ENCODE peak calls at places on chromosomes 13 and 19, in four cellular contexts. One of them, this sample, is unnamed.

GRCh38 chr13:35984776-35985453 is 146.3 kb downstream of the DCLK1 start:
- DNase-seq in A673: peak; percentile 70
- DNase-seq in testis: no peak
- DNase-seq in endothelial cell: no peak
- DNase-seq in this sample: no peak

GRCh38 chr13:50133277-50133953 is 118.2 kb downstream of the KCNRG start:
- DNase-seq in testis: no peak
- DNase-seq in A673: no peak
- DNase-seq in endothelial cell: no peak
- DNase-seq in this sample: no peak

GRCh38 chr19:40735003-40735771 is 15.1 kb downstream of the ACTMAP start:
- DNase-seq in testis: no peak
- DNase-seq in A673: no peak
- DNase-seq in endothelial cell: no peak
- DNase-seq in this sample: no peak

GRCh38 chr19:41844601-41845000 is at the start of gene LYPD4:
- DNase-seq in endothelial cell: no peak
- DNase-seq in A673: no peak
- DNase-seq in testis: peak; percentile 92
- DNase-seq in this sample: no peak

GRCh38 chr13:60032836-60033235 is 130.9 kb downstream of the DIAPH3 start:
- DNase-seq in testis: no peak
- DNase-seq in A673: no peak
- DNase-seq in endothelial cell: no peak
- DNase-seq in this sample: no peak

GRCh38 chr19:38433268-38433733 is at the start of gene RYR1:
- DNase-seq in testis: peak; percentile 73
- DNase-seq in A673: peak; percentile 53
- DNase-seq in endothelial cell: peak; percentile 61
- DNase-seq in this sample: peak; percentile 45

GRCh38 chr13:21671793-21672680 is 1.2 kb downstream of the FGF9 start:
- DNase-seq in endothelial cell: no peak
- DNase-seq in testis: no peak
- DNase-seq in A673: no peak
- DNase-seq in this sample: no peak

GRCh38 chr13:29435125-29435911 is 160.2 kb downstream of the SLC7A1 start:
- DNase-seq in A673: no peak
- DNase-seq in endothelial cell: no peak
- DNase-seq in testis: no peak
- DNase-seq in this sample: no peak